ENCODE peak calls at places on chromosomes 13 and 19, in four cellular contexts. One of them, this sample, is unnamed.

GRCh38 chr13:23391752-23392151 is 41.8 kb downstream of the SACS start:
- DNase-seq in A549: no peak
- DNase-seq in NB4: no peak
- DNase-seq in HCT116: no peak
- DNase-seq in this sample: no peak

GRCh38 chr19:2711175-2711936 is 8.9 kb upstream of the GNG7 start:
- DNase-seq in A549: no peak
- DNase-seq in NB4: peak
- DNase-seq in HCT116: no peak
- DNase-seq in this sample: no peak

GRCh38 chr13:79492313-79492798 is 11.4 kb downstream of the NDFIP2 start:
- DNase-seq in HCT116: no peak
- DNase-seq in A549: no peak
- DNase-seq in NB4: no peak
- DNase-seq in this sample: no peak

GRCh38 chr13:98581971-98582702 is 5.2 kb upstream of the STK24 start:
- DNase-seq in HCT116: no peak
- DNase-seq in NB4: no peak
- DNase-seq in A549: no peak
- DNase-seq in this sample: no peak

GRCh38 chr13:28401303-28402056 is 93.4 kb downstream of the FLT1 start:
- DNase-seq in NB4: peak
- DNase-seq in HCT116: no peak
- DNase-seq in A549: no peak
- DNase-seq in this sample: no peak

GRCh38 chr13:81957121-81957520 is 1616.2 kb upstream of the SPRY2 start:
- DNase-seq in NB4: peak
- DNase-seq in HCT116: no peak
- DNase-seq in A549: peak
- DNase-seq in this sample: no peak

GRCh38 chr19:14473915-14474578 is 1.1 kb downstream of the PTGER1 start:
- DNase-seq in NB4: no peak
- DNase-seq in A549: no peak
- DNase-seq in HCT116: no peak
- DNase-seq in this sample: no peak

GRCh38 chr19:492091-492531 is 4.2 kb upstream of the MADCAM1 start:
- DNase-seq in HCT116: no peak
- DNase-seq in A549: no peak
- DNase-seq in NB4: no peak
- DNase-seq in this sample: peak

GRCh38 chr13:64278493-64278892 is 2862.8 kb upstream of the PCDH20 start:
- DNase-seq in HCT116: no peak
- DNase-seq in A549: no peak
- DNase-seq in NB4: no peak
- DNase-seq in this sample: no peak

GRCh38 chr13:42007844-42008243 is 40.6 kb upstream of the DGKH start:
- DNase-seq in A549: no peak
- DNase-seq in HCT116: no peak
- DNase-seq in NB4: no peak
- DNase-seq in this sample: no peak

GRCh38 chr19:32858155-32858554 is 11.4 kb downstream of the SLC7A9 start:
- DNase-seq in HCT116: no peak
- DNase-seq in A549: no peak
- DNase-seq in NB4: no peak
- DNase-seq in this sample: no peak

GRCh38 chr13:75479102-75479501 is 2.9 kb downstream of the TBC1D4 start:
- DNase-seq in A549: no peak
- DNase-seq in HCT116: no peak
- DNase-seq in NB4: no peak
- DNase-seq in this sample: no peak

GRCh38 chr19:52494518-52494917 is 33.0 kb upstream of the ZNF808 start:
- DNase-seq in NB4: no peak
- DNase-seq in A549: no peak
- DNase-seq in HCT116: no peak
- DNase-seq in this sample: no peak

GRCh38 chr19:43651758-43652545 is 12.3 kb upstream of the CADM4 start:
- DNase-seq in A549: peak
- DNase-seq in HCT116: no peak
- DNase-seq in NB4: peak
- DNase-seq in this sample: peak

GRCh38 chr19:50334741-50335421 is 5.7 kb upstream of the KCNC3 start:
- DNase-seq in A549: no peak
- DNase-seq in HCT116: no peak
- DNase-seq in NB4: no peak
- DNase-seq in this sample: no peak

GRCh38 chr13:52371736-52372247 is 34.2 kb downstream of the THSD1 start:
- DNase-seq in A549: no peak
- DNase-seq in NB4: peak
- DNase-seq in HCT116: peak
- DNase-seq in this sample: no peak

GRCh38 chr13:39910833-39911232 is 255.4 kb downstream of the COG6 start:
- DNase-seq in HCT116: no peak
- DNase-seq in A549: no peak
- DNase-seq in NB4: no peak
- DNase-seq in this sample: no peak

GRCh38 chr13:77338961-77339401 is 12.1 kb upstream of the MYCBP2 start:
- DNase-seq in A549: no peak
- DNase-seq in NB4: peak
- DNase-seq in HCT116: no peak
- DNase-seq in this sample: no peak

DNA sequence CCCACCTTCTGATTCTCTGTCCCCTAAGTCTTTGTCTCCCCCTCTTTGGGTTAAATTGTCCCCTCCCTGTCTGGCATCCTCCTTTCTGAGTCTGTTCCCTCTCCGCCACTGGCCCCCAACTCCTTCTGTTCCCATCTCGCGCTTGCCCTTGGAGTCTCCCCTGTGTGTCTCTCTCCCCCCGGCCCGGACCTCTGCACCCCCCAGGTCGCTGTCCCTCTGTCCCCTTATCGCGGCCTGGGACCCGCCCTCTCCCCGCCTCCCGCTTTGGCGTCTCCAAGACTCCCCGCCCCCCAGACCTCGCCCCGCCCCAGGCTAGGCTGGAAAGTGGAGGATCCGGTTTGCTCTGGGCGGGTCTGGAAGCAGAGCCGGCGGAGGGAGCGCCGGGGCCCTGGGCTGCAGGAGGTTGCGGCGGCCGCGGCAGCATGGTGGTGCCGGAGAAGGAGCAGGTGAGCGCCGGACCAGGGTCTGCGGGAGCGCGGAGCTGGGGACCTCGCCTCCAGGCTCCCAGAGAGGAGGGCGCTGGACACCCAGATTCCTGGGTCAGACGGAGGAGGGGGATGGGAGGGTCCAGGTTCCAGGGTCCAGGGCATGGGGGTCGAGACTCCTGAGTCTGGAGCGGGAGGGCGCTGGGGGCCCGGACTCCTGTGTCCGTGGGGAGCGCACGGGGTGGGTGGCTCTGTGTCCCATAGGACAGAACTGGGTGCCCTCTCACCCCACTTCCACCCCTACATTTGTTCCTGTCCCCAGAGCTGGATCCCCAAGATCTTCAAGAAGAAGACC is at the start of gene TRPM4:
- DNase-seq in A549: peak
- DNase-seq in HCT116: peak
- DNase-seq in NB4: peak
- DNase-seq in this sample: peak
- TF ChIP-seq POLR2A in A549: peak
- TF ChIP-seq POLR2A in HCT116: peak
- TF ChIP-seq POLR2A in NB4: no peak
- TF ChIP-seq POLR2A in this sample: no peak

GRCh38 chr13:91291078-91291477 is 56.4 kb upstream of the MIR17HG start:
- DNase-seq in NB4: no peak
- DNase-seq in A549: no peak
- DNase-seq in HCT116: no peak
- DNase-seq in this sample: no peak

GRCh38 chr13:91296011-91296410 is 51.5 kb upstream of the MIR17HG start:
- DNase-seq in NB4: no peak
- DNase-seq in HCT116: no peak
- DNase-seq in A549: no peak
- DNase-seq in this sample: no peak

GRCh38 chr13:91297503-91297902 is 50.0 kb upstream of the MIR17HG start:
- DNase-seq in NB4: no peak
- DNase-seq in HCT116: no peak
- DNase-seq in A549: no peak
- DNase-seq in this sample: no peak

GRCh38 chr13:91298060-91298459 is 49.4 kb upstream of the MIR17HG start:
- DNase-seq in NB4: no peak
- DNase-seq in HCT116: no peak
- DNase-seq in A549: no peak
- DNase-seq in this sample: no peak

DNA sequence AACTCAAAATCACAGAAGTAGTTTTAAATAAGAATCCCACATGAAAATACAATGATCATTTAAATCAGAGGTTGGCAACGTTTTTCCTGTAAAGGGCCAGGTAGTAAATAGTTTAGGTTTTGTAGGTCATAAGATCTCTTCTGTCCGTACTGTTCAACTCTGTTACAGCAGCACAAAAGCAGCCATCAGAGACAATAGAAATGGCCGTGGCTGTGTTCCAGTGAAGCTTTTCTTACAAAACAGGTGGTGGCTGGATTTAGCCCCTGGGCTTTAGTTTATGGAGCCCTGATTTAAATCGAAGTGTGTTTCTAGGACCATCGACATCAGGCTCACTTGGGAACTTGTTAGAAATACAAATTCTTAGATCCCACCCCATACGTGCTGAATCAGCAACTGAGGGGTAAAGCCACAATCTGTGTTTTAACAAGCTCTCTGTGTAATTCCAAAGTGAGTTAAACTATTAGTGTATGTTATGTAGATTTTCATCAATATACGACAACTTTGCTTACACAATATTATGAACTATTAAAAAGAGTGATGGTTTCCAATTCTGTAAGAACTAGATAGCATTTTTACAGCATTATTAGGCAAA is 54.8 kb upstream of the MIR17HG start:
- DNase-seq in HCT116: no peak
- DNase-seq in NB4: no peak
- DNase-seq in A549: no peak
- DNase-seq in this sample: no peak
- TF ChIP-seq POLR2A in HCT116: no peak
- TF ChIP-seq POLR2A in NB4: no peak
- TF ChIP-seq POLR2A in A549: no peak
- TF ChIP-seq POLR2A in this sample: no peak

GRCh38 chr19:18830488-18830887 is 1.3 kb upstream of the UPF1 start:
- DNase-seq in A549: no peak
- DNase-seq in HCT116: no peak
- DNase-seq in NB4: no peak
- DNase-seq in this sample: no peak

GRCh38 chr19:18833849-18834643 is 2.3 kb downstream of the UPF1 start:
- DNase-seq in NB4: no peak
- DNase-seq in A549: no peak
- DNase-seq in HCT116: no peak
- DNase-seq in this sample: peak

GRCh38 chr19:18833141-18833476 is 1.4 kb downstream of the UPF1 start:
- DNase-seq in NB4: peak
- DNase-seq in A549: no peak
- DNase-seq in HCT116: no peak
- DNase-seq in this sample: no peak

GRCh38 chr19:18832331-18833140 is 777 bp downstream of the UPF1 start:
- DNase-seq in NB4: peak
- DNase-seq in A549: peak
- DNase-seq in HCT116: no peak
- DNase-seq in this sample: peak

GRCh38 chr19:18831524-18832330 is at the start of gene UPF1:
- DNase-seq in A549: peak
- DNase-seq in NB4: peak
- DNase-seq in HCT116: peak
- DNase-seq in this sample: peak
- TF ChIP-seq POLR2A in A549: peak
- TF ChIP-seq POLR2A in NB4: peak
- TF ChIP-seq POLR2A in HCT116: peak
- TF ChIP-seq POLR2A in this sample: peak

DNA sequence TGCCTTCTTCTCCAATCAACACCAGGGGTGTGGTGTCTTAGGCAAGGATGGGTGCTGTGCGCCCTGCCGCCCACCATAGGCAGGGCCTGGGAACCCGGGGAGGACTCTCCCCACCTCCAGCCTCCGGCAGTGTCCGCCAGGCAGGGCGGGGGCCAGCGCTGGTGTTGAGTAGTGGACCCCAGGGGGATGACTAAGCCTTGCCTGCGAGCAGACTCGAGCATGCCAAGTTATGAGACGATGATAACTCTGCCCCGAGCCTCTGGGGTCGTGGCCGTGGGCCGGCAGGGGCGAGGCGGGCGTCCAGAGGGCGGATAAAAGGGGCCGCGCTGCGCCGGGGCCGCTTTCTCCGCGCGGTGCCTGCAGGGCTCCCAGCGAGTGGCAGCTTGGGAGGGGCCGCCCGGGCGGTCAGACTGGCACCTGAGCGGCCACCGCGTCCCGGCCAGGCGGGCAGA is at the start of gene MEDAG:
- DNase-seq in HCT116: no peak
- DNase-seq in A549: no peak
- DNase-seq in NB4: no peak
- DNase-seq in this sample: no peak
- TF ChIP-seq POLR2A in HCT116: no peak
- TF ChIP-seq POLR2A in A549: no peak
- TF ChIP-seq POLR2A in NB4: no peak
- TF ChIP-seq POLR2A in this sample: no peak

DNA sequence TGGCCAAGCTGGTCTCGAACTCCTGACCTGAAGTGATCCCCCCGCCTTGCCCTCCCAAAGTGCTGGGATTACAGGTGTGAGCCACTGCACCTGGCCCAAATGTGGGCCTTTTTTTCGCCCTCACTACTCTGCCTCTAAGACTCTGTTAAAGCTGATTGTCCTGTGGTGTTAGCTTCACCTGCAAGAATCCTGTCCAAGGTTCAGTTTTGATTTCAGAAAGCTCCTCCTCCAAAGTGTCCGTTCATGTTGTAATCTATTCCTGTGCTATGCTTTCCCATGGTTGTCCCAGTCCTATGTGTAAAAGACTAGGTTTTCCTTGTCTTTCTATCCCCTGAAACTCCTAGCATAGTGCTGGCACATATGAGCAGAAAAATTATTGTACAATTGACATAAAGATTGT is 440.9 kb downstream of the KLF5 start:
- DNase-seq in A549: no peak
- DNase-seq in HCT116: no peak
- DNase-seq in NB4: no peak
- DNase-seq in this sample: no peak
- TF ChIP-seq POLR2A in A549: no peak
- TF ChIP-seq POLR2A in HCT116: no peak
- TF ChIP-seq POLR2A in NB4: no peak
- TF ChIP-seq POLR2A in this sample: no peak

This sample was measured in erythroblast.